ENCODE peak calls at places on chromosome 9, in four cellular contexts. C is KBM-7, G is fibroblast of lung, E is amygdala. D is an unnamed sample.

GRCh38 chr9:92671323-92671722 is 1.4 kb upstream of the IPPK start:
- DNase-seq in C (no peak), G (peak), E (no peak), D (peak)

GRCh38 chr9:88319936-88320747 is 68.1 kb upstream of the SPIN1 start:
- DNase-seq in C (no peak), G (peak), E (no peak), D (no peak)

GRCh38 chr9:89390068-89390555 is 71.8 kb downstream of the SECISBP2 start:
- DNase-seq in C (no peak), G (no peak), E (no peak), D (no peak)

GRCh38 chr9:129422843-129423700 is 197.8 kb downstream of the C9orf50 start:
- DNase-seq in C (no peak), G (peak), E (no peak), D (no peak)

GRCh38 chr9:4814913-4815312 is 22.2 kb downstream of the RCL1 start:
- DNase-seq in C (peak), G (no peak), E (no peak), D (no peak)

GRCh38 chr9:8817335-8817734 is 1017.8 kb upstream of the DMAC1 start:
- DNase-seq in C (no peak), G (no peak), E (no peak), D (no peak)

GRCh38 chr9:111431684-111432083 is 52.5 kb downstream of the ECPAS start:
- DNase-seq in C (no peak), G (peak), E (no peak), D (no peak)

GRCh38 chr9:97510797-97511761 is 9.6 kb downstream of the TMOD1 start:
- DNase-seq in C (no peak), G (peak), E (no peak), D (no peak)

GRCh38 chr9:78857371-78858225 is 560.7 kb downstream of the PSAT1 start:
- DNase-seq in C (no peak), G (peak), E (no peak), D (no peak)

GRCh38 chr9:86175743-86176456 is 76.5 kb upstream of the GOLM1 start:
- DNase-seq in C (no peak), G (no peak), E (no peak), D (no peak)

GRCh38 chr9:8732367-8733075 is 932.9 kb upstream of the DMAC1 start:
- DNase-seq in C (no peak), G (no peak), E (no peak), D (no peak)

GRCh38 chr9:28956111-28956880 is 1383.0 kb upstream of the C9orf72 start:
- DNase-seq in C (no peak), G (no peak), E (no peak), D (no peak)

D was measured in RPMI8226.